ENCODE peak calls at places on chromosome 5, in four cellular contexts. One of them, this sample, is unnamed.

GRCh38 chr5:43615445-43616184 is 12.6 kb downstream of the NNT start:
- DNase-seq in fibroblast of lung: no peak
- DNase-seq in IMR-90: no peak
- DNase-seq in A549: no peak
- DNase-seq in this sample: no peak

GRCh38 chr5:140926903-140927573 is 939 bp downstream of the PCDHAC1 start:
- DNase-seq in fibroblast of lung: peak
- DNase-seq in IMR-90: no peak
- DNase-seq in A549: peak
- DNase-seq in this sample: no peak

GRCh38 chr5:45507174-45507573 is 189.0 kb downstream of the HCN1 start:
- DNase-seq in fibroblast of lung: no peak
- DNase-seq in IMR-90: no peak
- DNase-seq in A549: no peak
- DNase-seq in this sample: no peak

GRCh38 chr5:173513521-173513991 is 102.9 kb downstream of the BOD1 start:
- DNase-seq in fibroblast of lung: no peak
- DNase-seq in IMR-90: peak
- DNase-seq in A549: peak
- DNase-seq in this sample: peak

GRCh38 chr5:38420691-38421395 is 135.6 kb downstream of the LIFR start:
- DNase-seq in fibroblast of lung: peak
- DNase-seq in IMR-90: peak
- DNase-seq in A549: peak
- DNase-seq in this sample: no peak

GRCh38 chr5:146965781-146966659 is 87.5 kb upstream of the PPP2R2B start:
- DNase-seq in fibroblast of lung: peak
- DNase-seq in IMR-90: peak
- DNase-seq in A549: peak
- DNase-seq in this sample: peak

GRCh38 chr5:178642351-178642909 is 15.6 kb upstream of the CLK4 start:
- DNase-seq in fibroblast of lung: peak
- DNase-seq in IMR-90: peak
- DNase-seq in A549: no peak
- DNase-seq in this sample: peak

GRCh38 chr5:97071101-97071500 is 71.3 kb downstream of the LIX1 start:
- DNase-seq in fibroblast of lung: peak
- DNase-seq in IMR-90: peak
- DNase-seq in A549: no peak
- DNase-seq in this sample: peak

GRCh38 chr5:95261369-95262175 is 23.3 kb downstream of the MCTP1 start:
- DNase-seq in fibroblast of lung: peak
- DNase-seq in IMR-90: peak
- DNase-seq in A549: peak
- DNase-seq in this sample: peak

GRCh38 chr5:9375756-9376155 is 170.1 kb downstream of the SEMA5A start:
- DNase-seq in fibroblast of lung: no peak
- DNase-seq in IMR-90: no peak
- DNase-seq in A549: no peak
- DNase-seq in this sample: no peak

GRCh38 chr5:39274388-39275085 is 55.2 kb upstream of the FYB1 start:
- DNase-seq in fibroblast of lung: peak
- DNase-seq in IMR-90: no peak
- DNase-seq in A549: no peak
- DNase-seq in this sample: no peak

GRCh38 chr5:109448838-109449237 is 39.1 kb upstream of the PJA2 start:
- DNase-seq in fibroblast of lung: no peak
- DNase-seq in IMR-90: no peak
- DNase-seq in A549: no peak
- DNase-seq in this sample: no peak

GRCh38 chr5:103041071-103041676 is 78.8 kb downstream of the GIN1 start:
- DNase-seq in fibroblast of lung: peak
- DNase-seq in IMR-90: peak
- DNase-seq in A549: peak
- DNase-seq in this sample: peak

GRCh38 chr5:131209506-131210191 is 38.9 kb downstream of the LYRM7 start:
- DNase-seq in fibroblast of lung: no peak
- DNase-seq in IMR-90: no peak
- DNase-seq in A549: no peak
- DNase-seq in this sample: no peak

GRCh38 chr5:145484195-145484594 is 350.9 kb downstream of the PRELID2 start:
- DNase-seq in fibroblast of lung: peak
- DNase-seq in IMR-90: peak
- DNase-seq in A549: peak
- DNase-seq in this sample: no peak

GRCh38 chr5:93800988-93801811 is 59.8 kb upstream of the POU5F2 start:
- DNase-seq in fibroblast of lung: peak
- DNase-seq in IMR-90: peak
- DNase-seq in A549: peak
- DNase-seq in this sample: no peak

DNA sequence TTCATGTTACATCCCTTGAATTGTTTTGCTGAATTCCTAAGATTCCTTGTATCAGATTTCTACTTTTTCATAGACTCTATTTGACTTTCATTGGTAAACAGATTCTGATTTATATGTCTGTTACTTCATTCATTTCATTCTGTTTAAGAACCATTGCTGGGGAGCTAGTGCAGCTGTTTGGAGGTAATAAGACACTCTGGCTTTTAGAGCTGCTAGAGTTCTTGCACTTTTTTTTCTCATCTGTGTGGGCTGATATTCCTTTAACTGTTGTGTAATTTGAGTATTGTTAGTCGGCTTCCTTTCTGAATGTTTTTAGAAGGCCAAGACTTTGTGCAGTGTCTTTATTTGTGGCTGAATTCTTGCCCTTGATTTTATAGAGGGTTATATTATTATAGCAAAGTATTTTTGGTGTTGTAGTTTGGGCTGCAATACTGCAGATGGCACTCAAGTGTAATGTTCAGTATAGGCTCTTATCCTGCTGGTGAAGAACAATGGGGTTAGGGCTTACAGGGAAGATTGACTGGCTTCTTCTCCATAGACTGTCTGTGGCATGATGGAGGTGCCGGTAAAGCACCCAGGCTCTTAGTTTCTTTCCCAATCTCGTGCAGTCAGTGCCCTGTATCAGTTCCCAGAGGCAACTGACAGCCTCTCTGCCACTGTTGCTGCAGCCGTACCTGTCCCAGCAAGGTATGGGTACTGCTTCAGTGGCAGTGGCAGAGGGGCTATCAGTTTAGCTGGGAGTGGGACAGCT is 162.2 kb downstream of the OXCT1 start:
- DNase-seq in fibroblast of lung: peak
- DNase-seq in IMR-90: peak
- DNase-seq in A549: peak
- DNase-seq in this sample: peak
- TF ChIP-seq CTCF in fibroblast of lung: peak
- TF ChIP-seq CTCF in IMR-90: peak
- TF ChIP-seq CTCF in A549: no peak
- TF ChIP-seq CTCF in this sample: peak

GRCh38 chr5:34554656-34555055 is 101.5 kb upstream of the RAI14 start:
- DNase-seq in fibroblast of lung: no peak
- DNase-seq in IMR-90: no peak
- DNase-seq in A549: no peak
- DNase-seq in this sample: no peak
- TF ChIP-seq CTCF in fibroblast of lung: no peak
- TF ChIP-seq CTCF in IMR-90: no peak
- TF ChIP-seq CTCF in A549: no peak
- TF ChIP-seq CTCF in this sample: no peak

DNA sequence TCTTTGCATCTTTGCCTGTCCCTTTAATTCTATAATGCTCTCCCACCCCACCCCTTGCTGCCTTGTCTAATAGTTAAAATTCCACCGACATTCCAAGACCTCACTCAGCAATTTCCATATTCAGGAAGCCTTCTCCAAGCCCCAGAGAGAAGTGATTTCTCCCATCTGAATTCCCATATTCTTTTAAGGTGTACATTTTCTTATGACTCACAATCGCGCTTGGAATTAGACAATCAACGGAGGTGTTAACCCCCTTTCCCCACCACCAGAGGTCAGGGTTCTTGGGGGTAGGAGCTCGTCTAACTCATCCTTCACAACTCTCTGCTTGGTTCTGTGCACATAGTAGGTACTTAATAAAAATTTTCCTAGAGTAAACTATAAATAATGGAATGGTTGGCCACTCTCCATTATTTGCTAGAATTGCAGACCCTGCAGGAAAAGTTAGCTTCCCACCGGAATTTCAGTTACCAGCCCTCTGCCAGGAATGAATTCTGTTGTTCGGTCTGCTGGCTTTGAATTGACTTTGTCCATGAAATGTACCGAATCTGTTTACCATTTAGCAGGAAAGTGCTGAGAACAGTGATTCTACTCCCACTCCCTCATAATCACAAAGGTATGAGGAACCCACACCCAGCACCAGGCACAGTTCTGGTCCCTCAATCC is 5.0 kb downstream of the KCNIP1 start:
- DNase-seq in fibroblast of lung: no peak
- DNase-seq in IMR-90: no peak
- DNase-seq in A549: no peak
- DNase-seq in this sample: no peak
- TF ChIP-seq CTCF in fibroblast of lung: no peak
- TF ChIP-seq CTCF in IMR-90: no peak
- TF ChIP-seq CTCF in A549: peak
- TF ChIP-seq CTCF in this sample: no peak

GRCh38 chr5:126100767-126101166 is 322.4 kb upstream of the GRAMD2B start:
- DNase-seq in fibroblast of lung: no peak
- DNase-seq in IMR-90: no peak
- DNase-seq in A549: peak
- DNase-seq in this sample: no peak
- TF ChIP-seq CTCF in fibroblast of lung: peak
- TF ChIP-seq CTCF in IMR-90: peak
- TF ChIP-seq CTCF in A549: peak
- TF ChIP-seq CTCF in this sample: peak

GRCh38 chr5:58891971-58892343 is 309.1 kb downstream of the RAB3C start:
- DNase-seq in fibroblast of lung: no peak
- DNase-seq in IMR-90: no peak
- DNase-seq in A549: no peak
- DNase-seq in this sample: no peak
- TF ChIP-seq CTCF in fibroblast of lung: no peak
- TF ChIP-seq CTCF in IMR-90: no peak
- TF ChIP-seq CTCF in A549: no peak
- TF ChIP-seq CTCF in this sample: no peak

GRCh38 chr5:92472981-92473566 is 1090.0 kb upstream of the ARRDC3 start:
- DNase-seq in fibroblast of lung: no peak
- DNase-seq in IMR-90: no peak
- DNase-seq in A549: no peak
- DNase-seq in this sample: no peak

GRCh38 chr5:92468307-92468706 is 1085.2 kb upstream of the ARRDC3 start:
- DNase-seq in fibroblast of lung: no peak
- DNase-seq in IMR-90: no peak
- DNase-seq in A549: no peak
- DNase-seq in this sample: no peak

GRCh38 chr5:92467695-92468094 is 1084.6 kb upstream of the ARRDC3 start:
- DNase-seq in fibroblast of lung: no peak
- DNase-seq in IMR-90: no peak
- DNase-seq in A549: no peak
- DNase-seq in this sample: no peak

GRCh38 chr5:92471861-92472260 is 1088.7 kb upstream of the ARRDC3 start:
- DNase-seq in fibroblast of lung: no peak
- DNase-seq in IMR-90: no peak
- DNase-seq in A549: no peak
- DNase-seq in this sample: no peak

DNA sequence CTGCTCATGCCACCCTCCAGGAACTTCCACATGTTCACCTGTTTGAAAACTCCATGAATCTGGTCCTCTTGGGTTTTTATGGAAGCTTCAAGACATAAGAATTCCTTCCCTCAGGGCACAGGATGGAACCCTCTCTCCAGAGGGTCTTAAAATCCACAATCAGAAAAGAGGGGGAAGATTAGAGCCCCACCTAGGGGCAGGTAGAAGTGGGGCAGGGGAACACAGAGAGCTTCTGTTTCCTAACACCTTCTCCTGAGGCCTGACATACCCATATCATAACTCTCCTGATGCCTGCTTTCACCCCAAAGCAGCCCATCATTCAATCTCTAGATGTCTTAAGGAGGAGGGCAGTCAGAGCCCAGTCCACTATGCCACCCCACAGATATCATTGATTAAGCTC is 1087.7 kb upstream of the ARRDC3 start:
- DNase-seq in fibroblast of lung: no peak
- DNase-seq in IMR-90: no peak
- DNase-seq in A549: no peak
- DNase-seq in this sample: no peak
- TF ChIP-seq CTCF in fibroblast of lung: no peak
- TF ChIP-seq CTCF in IMR-90: no peak
- TF ChIP-seq CTCF in A549: no peak
- TF ChIP-seq CTCF in this sample: no peak

GRCh38 chr5:158123595-158123994 is 264.6 kb upstream of the CLINT1 start:
- DNase-seq in fibroblast of lung: no peak
- DNase-seq in IMR-90: no peak
- DNase-seq in A549: no peak
- DNase-seq in this sample: no peak

GRCh38 chr5:158119852-158120708 is 261.1 kb upstream of the CLINT1 start:
- DNase-seq in fibroblast of lung: peak
- DNase-seq in IMR-90: peak
- DNase-seq in A549: no peak
- DNase-seq in this sample: peak

GRCh38 chr5:158124606-158125316 is 265.8 kb upstream of the CLINT1 start:
- DNase-seq in fibroblast of lung: no peak
- DNase-seq in IMR-90: no peak
- DNase-seq in A549: no peak
- DNase-seq in this sample: no peak

GRCh38 chr5:158120760-158121159 is 261.8 kb upstream of the CLINT1 start:
- DNase-seq in fibroblast of lung: no peak
- DNase-seq in IMR-90: no peak
- DNase-seq in A549: no peak
- DNase-seq in this sample: no peak

GRCh38 chr5:158121678-158122077 is 262.7 kb upstream of the CLINT1 start:
- DNase-seq in fibroblast of lung: no peak
- DNase-seq in IMR-90: no peak
- DNase-seq in A549: no peak
- DNase-seq in this sample: no peak
- TF ChIP-seq CTCF in fibroblast of lung: no peak
- TF ChIP-seq CTCF in IMR-90: no peak
- TF ChIP-seq CTCF in A549: no peak
- TF ChIP-seq CTCF in this sample: no peak

DNA sequence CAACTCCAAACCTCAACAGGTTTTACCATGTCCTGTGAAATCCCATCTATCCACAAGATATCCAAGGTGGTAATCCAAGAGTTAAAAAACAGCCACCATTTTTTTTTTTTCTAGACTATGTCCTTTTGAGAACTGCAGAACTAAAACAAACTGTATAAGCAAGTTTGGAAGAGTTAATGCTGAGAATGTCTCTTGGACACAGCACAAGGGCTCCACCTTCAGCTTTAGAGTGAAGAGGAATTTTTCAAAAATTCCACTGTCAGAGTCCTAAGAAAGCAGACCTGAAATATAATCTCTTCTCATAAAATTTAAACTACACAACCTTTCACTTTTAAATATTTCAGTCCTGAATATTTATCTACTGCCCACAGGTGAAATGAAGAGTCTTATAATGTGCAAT is 167.8 kb upstream of the CCNG1 start:
- DNase-seq in fibroblast of lung: no peak
- DNase-seq in IMR-90: no peak
- DNase-seq in A549: peak
- DNase-seq in this sample: no peak
- TF ChIP-seq CTCF in fibroblast of lung: no peak
- TF ChIP-seq CTCF in IMR-90: no peak
- TF ChIP-seq CTCF in A549: no peak
- TF ChIP-seq CTCF in this sample: no peak